ENCODE peak calls at places on chromosomes 7 and 10, in nine cellular contexts. H, P, R, B, Z, X, S, M and F are unnamed samples. For H3K4me1, the result is how much of the 10 kb centered on the place peaks cover.

GRCh38 chr10:4353964-4354363 is 472.0 kb upstream of the AKR1E2 start:
- DNase-seq in H (peak), P (no peak), R (peak), B (peak), Z (no peak), X (no peak), S (no peak), M (no peak), F (no peak)

GRCh38 chr10:98446656-98447221 is at the start of gene HPS1:
- DNase-seq in H (peak), P (peak), R (no peak), B (peak), Z (peak), X (peak), S (peak), M (peak), F (peak)

GRCh38 chr10:80477813-80478212 is 23.7 kb downstream of the TSPAN14 start:
- DNase-seq in H (peak), P (no peak), R (peak), B (peak), Z (no peak), X (no peak), S (no peak), M (no peak), F (no peak)

GRCh38 chr10:78042058-78042751 is 8.5 kb downstream of the RPS24 start:
- DNase-seq in H (no peak), P (no peak), R (no peak), B (no peak), Z (no peak), X (no peak), S (no peak), M (no peak), F (no peak)

GRCh38 chr7:121901026-121901425 is 28.1 kb downstream of the PTPRZ1 start:
- DNase-seq in H (no peak), P (no peak), R (no peak), B (no peak), Z (no peak), X (no peak), S (no peak), M (no peak), F (no peak)

GRCh38 chr10:70093335-70093944 is 39.2 kb downstream of the AIFM2 start:
- DNase-seq in H (no peak), P (no peak), R (no peak), B (no peak), Z (no peak), X (no peak), S (no peak), M (no peak), F (no peak)

GRCh38 chr10:97731346-97732051 is 5.4 kb upstream of the ZFYVE27 start:
- DNase-seq in H (peak), P (peak), R (no peak), B (peak), Z (peak), X (peak), S (peak), M (peak), F (peak)

GRCh38 chr10:102117391-102118159 is 2.6 kb downstream of the LDB1 start:
- DNase-seq in H (peak), P (peak), R (no peak), B (peak), Z (peak), X (peak), S (peak), M (peak), F (peak)

GRCh38 chr7:111388912-111389311 is 173.4 kb downstream of the IMMP2L start:
- DNase-seq in H (no peak), P (no peak), R (no peak), B (no peak), Z (no peak), X (no peak), S (no peak), M (no peak), F (no peak)

GRCh38 chr10:16586358-16587138 is 64.9 kb upstream of the C1QL3 start:
- DNase-seq in H (no peak), P (no peak), R (no peak), B (no peak), Z (no peak), X (no peak), S (no peak), M (no peak), F (no peak)

GRCh38 chr7:110880971-110881370 is 210.0 kb upstream of the LRRN3 start:
- DNase-seq in H (no peak), P (no peak), R (no peak), B (no peak), Z (no peak), X (no peak), S (no peak), M (no peak), F (no peak)

GRCh38 chr7:99379043-99379577 is 4.6 kb downstream of the ARPC1B start:
- DNase-seq in H (peak), P (peak), R (no peak), B (peak), Z (peak), X (peak), S (no peak), M (peak), F (peak)

GRCh38 chr7:109967401-109967800 is 1123.5 kb upstream of the LRRN3 start:
- DNase-seq in H (no peak), P (no peak), R (no peak), B (no peak), Z (no peak), X (no peak), S (no peak), M (no peak), F (no peak)

DNA sequence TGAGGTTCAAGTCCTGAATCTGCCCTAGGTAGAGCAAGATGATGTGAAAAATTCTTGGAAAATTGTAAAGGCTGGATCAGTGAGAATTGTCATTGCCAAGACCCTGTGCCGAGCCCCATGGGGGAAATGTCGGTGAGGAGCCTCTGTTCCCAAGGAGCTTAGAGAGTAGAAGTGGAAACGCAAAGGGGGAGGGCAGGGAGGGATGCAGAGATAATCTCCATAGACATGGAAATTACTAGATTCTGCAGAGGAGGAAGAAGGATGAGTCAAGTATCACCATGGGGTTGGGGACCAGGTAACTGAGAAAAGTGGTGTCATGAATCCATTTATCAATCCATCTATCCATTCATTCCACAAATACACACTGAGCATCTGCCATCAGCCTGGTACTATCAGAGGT is 26.0 kb downstream of the DUSP5 start:
- DNase-seq in H (no peak), P (no peak), R (no peak), B (no peak), Z (no peak), X (no peak), S (no peak), M (no peak), F (no peak)
- H3K4me1 ChIP-seq in H (half or more), P (under half), R (under half), B (under half), Z (under half), X (under half), S (under half), M (under half), F (under half)

GRCh38 chr7:150914196-150914595 is 61.9 kb downstream of the AOC1 start:
- DNase-seq in H (no peak), P (no peak), R (no peak), B (no peak), Z (no peak), X (no peak), S (no peak), M (no peak), F (no peak)

GRCh38 chr7:150910996-150911422 is 58.7 kb downstream of the AOC1 start:
- DNase-seq in H (no peak), P (no peak), R (no peak), B (no peak), Z (no peak), X (no peak), S (no peak), M (no peak), F (no peak)

GRCh38 chr7:150914966-150915365 is 62.6 kb downstream of the AOC1 start:
- DNase-seq in H (no peak), P (no peak), R (no peak), B (no peak), Z (no peak), X (no peak), S (no peak), M (no peak), F (no peak)

GRCh38 chr7:150911590-150912267 is 59.4 kb downstream of the AOC1 start:
- DNase-seq in H (no peak), P (no peak), R (no peak), B (no peak), Z (no peak), X (no peak), S (no peak), M (no peak), F (no peak)

GRCh38 chr7:150912427-150912826 is 60.1 kb downstream of the AOC1 start:
- DNase-seq in H (no peak), P (no peak), R (no peak), B (no peak), Z (no peak), X (no peak), S (no peak), M (no peak), F (no peak)
- TF ChIP-seq POLR2A in H (no peak), P (no peak), R (no peak), B (no peak), Z (no peak), X (no peak), S (no peak), M (no peak), F (no peak)

GRCh38 chr10:124601431-124602120 is 140.0 kb downstream of the LHPP start:
- DNase-seq in H (no peak), P (no peak), R (no peak), B (no peak), Z (no peak), X (no peak), S (no peak), M (no peak), F (peak)

GRCh38 chr10:124601016-124601415 is 139.4 kb downstream of the LHPP start:
- DNase-seq in H (no peak), P (no peak), R (no peak), B (no peak), Z (no peak), X (no peak), S (no peak), M (no peak), F (no peak)

GRCh38 chr10:124599588-124600050 is 138.0 kb downstream of the LHPP start:
- DNase-seq in H (no peak), P (no peak), R (no peak), B (no peak), Z (no peak), X (no peak), S (no peak), M (no peak), F (no peak)

GRCh38 chr10:124598773-124599587 is 137.4 kb downstream of the LHPP start:
- DNase-seq in H (no peak), P (no peak), R (no peak), B (no peak), Z (no peak), X (no peak), S (no peak), M (no peak), F (no peak)

GRCh38 chr10:124600051-124600880 is 138.6 kb downstream of the LHPP start:
- DNase-seq in H (no peak), P (no peak), R (no peak), B (no peak), Z (no peak), X (no peak), S (no peak), M (no peak), F (no peak)
- H3K4me1 ChIP-seq in H (under half), P (under half), R (under half), B (under half), Z (under half), X (under half), S (under half), M (under half), F (under half)

GRCh38 chr10:13587367-13587766 is 602 bp downstream of the PRPF18 start:
- DNase-seq in H (no peak), P (no peak), R (no peak), B (no peak), Z (no peak), X (no peak), S (peak), M (peak), F (no peak)

GRCh38 chr10:13585195-13585751 is 1.5 kb upstream of the PRPF18 start:
- DNase-seq in H (no peak), P (no peak), R (no peak), B (no peak), Z (no peak), X (no peak), S (no peak), M (no peak), F (no peak)

GRCh38 chr10:13589316-13589715 is 2.6 kb downstream of the PRPF18 start:
- DNase-seq in H (no peak), P (no peak), R (no peak), B (no peak), Z (no peak), X (no peak), S (no peak), M (no peak), F (no peak)

GRCh38 chr10:13585943-13586342 is 822 bp upstream of the PRPF18 start:
- DNase-seq in H (no peak), P (no peak), R (no peak), B (no peak), Z (no peak), X (no peak), S (no peak), M (no peak), F (no peak)

GRCh38 chr10:13586676-13587355 is at the start of gene PRPF18:
- DNase-seq in H (peak), P (peak), R (peak), B (peak), Z (peak), X (peak), S (peak), M (peak), F (peak)
- TF ChIP-seq POLR2A in H (peak), P (peak), R (peak), B (peak), Z (peak), X (no peak), S (peak), M (peak), F (peak)

GRCh38 chr10:14429043-14429713 is 98.5 kb upstream of the FRMD4A start:
- DNase-seq in H (no peak), P (no peak), R (no peak), B (no peak), Z (no peak), X (no peak), S (no peak), M (no peak), F (no peak)
- H3K4me1 ChIP-seq in H (under half), P (under half), R (under half), B (under half), Z (under half), X (under half), S (under half), M (under half), F (under half)

GRCh38 chr7:35037211-35037525 is at the start of gene DPY19L1:
- DNase-seq in H (no peak), P (no peak), R (no peak), B (no peak), Z (no peak), X (no peak), S (no peak), M (no peak), F (no peak)
- TF ChIP-seq POLR2A in H (peak), P (peak), R (peak), B (peak), Z (no peak), X (no peak), S (peak), M (no peak), F (peak)

GRCh38 chr10:93436577-93436976 is 45.6 kb downstream of the MYOF start:
- DNase-seq in H (peak), P (peak), R (no peak), B (peak), Z (peak), X (no peak), S (no peak), M (peak), F (no peak)

GRCh38 chr10:93435061-93435491 is 47.1 kb downstream of the MYOF start:
- DNase-seq in H (no peak), P (no peak), R (no peak), B (no peak), Z (no peak), X (no peak), S (no peak), M (no peak), F (no peak)

GRCh38 chr10:93437000-93437945 is 44.9 kb downstream of the MYOF start:
- DNase-seq in H (peak), P (peak), R (peak), B (peak), Z (peak), X (peak), S (peak), M (peak), F (no peak)

GRCh38 chr10:93437946-93438795 is 44.0 kb downstream of the MYOF start:
- DNase-seq in H (peak), P (no peak), R (no peak), B (peak), Z (peak), X (no peak), S (no peak), M (no peak), F (no peak)

GRCh38 chr10:93435621-93436385 is 46.3 kb downstream of the MYOF start:
- DNase-seq in H (peak), P (no peak), R (no peak), B (peak), Z (peak), X (no peak), S (no peak), M (no peak), F (no peak)
- H3K4me1 ChIP-seq in H (half or more), P (under half), R (half or more), B (under half), Z (under half), X (half or more), S (under half), M (under half), F (under half)

GRCh38 chr7:464177-464711 is 55.4 kb downstream of the PDGFA start:
- DNase-seq in H (no peak), P (no peak), R (no peak), B (no peak), Z (no peak), X (no peak), S (no peak), M (no peak), F (peak)
- TF ChIP-seq POLR2A in H (no peak), P (no peak), R (no peak), B (no peak), Z (no peak), X (no peak), S (no peak), M (no peak), F (no peak)

GRCh38 chr10:95277614-95278013 is 13.2 kb downstream of the PDLIM1 start:
- DNase-seq in H (no peak), P (no peak), R (no peak), B (no peak), Z (no peak), X (no peak), S (no peak), M (no peak), F (no peak)
- H3K4me1 ChIP-seq in H (half or more), P (under half), R (under half), B (under half), Z (under half), X (half or more), S (under half), M (half or more), F (half or more)

GRCh38 chr7:116145245-116145852 is 65.0 kb upstream of the TES start:
- DNase-seq in H (no peak), P (no peak), R (no peak), B (peak), Z (no peak), X (no peak), S (no peak), M (no peak), F (no peak)
- TF ChIP-seq POLR2A in H (no peak), P (no peak), R (no peak), B (no peak), Z (no peak), X (no peak), S (no peak), M (no peak), F (no peak)